ENCODE peak calls at places on chromosomes 4 and X, in five cellular contexts. U, R, J, Y and B are unnamed samples.

GRCh38 chr4:70705146-70705855 is 16.5 kb upstream of the RUFY3 start:
- DNase-seq in U (peak; percentile 56), R (peak; percentile 76), J (no peak), Y (peak; percentile 67), B (peak; percentile 34)

GRCh38 chr4:156771171-156771837 is 200.3 kb downstream of the PDGFC start:
- DNase-seq in U (peak; percentile 78), R (no peak), J (peak; percentile 55), Y (peak; percentile 80), B (peak; percentile 28)

GRCh38 chr4:1802151-1802715 is 9.1 kb downstream of the FGFR3 start:
- DNase-seq in U (peak; percentile 10), R (no peak), J (no peak), Y (peak; percentile 33), B (no peak)

GRCh38 chrX:100587846-100588245 is 3.1 kb downstream of the TNMD start:
- DNase-seq in U (no peak), R (no peak), J (no peak), Y (no peak), B (no peak)

GRCh38 chrX:134599173-134599914 is 58.9 kb downstream of the PLAC1 start:
- DNase-seq in U (peak; percentile 88), R (peak; percentile 5), J (no peak), Y (peak; percentile 89), B (no peak)

GRCh38 chrX:133670394-133670793 is 255.1 kb upstream of the GPC4 start:
- DNase-seq in U (peak; percentile 64), R (peak; percentile 5), J (no peak), Y (peak; percentile 43), B (peak; percentile 28)

GRCh38 chr4:76898385-76898692 is 395 bp upstream of the SOWAHB start:
- DNase-seq in U (no peak), R (no peak), J (no peak), Y (no peak), B (no peak)

GRCh38 chr4:78167510-78167909 is 110.4 kb downstream of the FRAS1 start:
- DNase-seq in U (no peak), R (no peak), J (no peak), Y (no peak), B (no peak)

GRCh38 chr4:133147922-133148689 is 988 bp upstream of the PCDH10 start:
- DNase-seq in U (peak; percentile 74), R (no peak), J (no peak), Y (peak; percentile 44), B (peak; percentile 48)

GRCh38 chr4:168877779-168878491 is 132.1 kb downstream of the CBR4 start:
- DNase-seq in U (no peak), R (peak; percentile 36), J (no peak), Y (peak; percentile 51), B (no peak)
- TF ChIP-seq CTCF in U (no peak), R (peak; percentile 13), J (no peak), Y (no peak), B (no peak)

DNA sequence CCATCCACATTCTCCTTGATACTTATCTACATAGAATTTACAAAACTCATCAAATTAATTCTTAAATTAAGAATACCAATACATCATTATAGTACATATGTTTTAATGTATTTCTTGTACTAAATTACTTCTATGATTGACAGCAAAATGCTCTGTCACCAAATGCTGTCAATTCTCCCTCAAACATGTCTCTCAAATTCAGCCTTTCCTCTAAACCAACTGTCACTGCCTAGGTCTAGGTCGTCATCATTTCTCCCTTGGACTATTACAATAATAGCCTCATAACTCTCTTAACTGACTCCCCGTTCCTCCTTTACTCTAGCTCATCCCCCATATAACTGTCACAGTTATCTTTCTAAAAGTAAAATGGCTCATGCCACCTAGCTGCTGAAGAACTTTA is 279.7 kb upstream of the FSTL5 start:
- DNase-seq in U (no peak), R (no peak), J (no peak), Y (no peak), B (no peak)
- H3K4me3 ChIP-seq in U (no peak overlapping the region), R (no peak overlapping the region), J (no peak overlapping the region), Y (no peak overlapping the region), B (no peak overlapping the region)

DNA sequence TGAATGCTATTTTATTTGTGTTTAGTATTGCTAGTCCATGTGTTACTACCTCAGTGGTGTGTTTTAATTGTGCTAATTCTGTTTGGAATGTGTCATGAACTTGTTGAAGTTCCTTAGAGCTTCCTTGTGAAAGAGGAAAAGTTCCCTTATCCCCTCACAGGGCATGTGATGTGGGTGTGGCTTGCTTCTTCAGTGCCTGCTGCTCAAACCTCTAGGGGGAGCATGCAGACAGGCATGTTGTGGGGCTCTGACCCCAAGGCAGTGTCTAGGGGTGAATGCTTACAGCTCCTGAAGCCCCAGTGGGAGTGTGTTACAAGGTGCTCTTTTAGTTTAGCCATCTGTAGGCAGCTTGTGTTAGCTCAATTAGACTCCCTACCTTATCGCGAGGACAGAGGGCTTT is 86.5 kb downstream of the MAGED4 start:
- DNase-seq in U (peak; percentile 2), R (no peak), J (no peak), Y (peak; percentile 7), B (no peak)
- TF ChIP-seq CTCF in U (peak; percentile 28), R (no peak), J (peak; percentile 41), Y (peak; percentile 26), B (peak; percentile 58)

GRCh38 chrX:148865237-148865636 is 364.8 kb downstream of the AFF2 start:
- DNase-seq in U (no peak), R (no peak), J (no peak), Y (no peak), B (no peak)

GRCh38 chrX:148872153-148872540 is 371.7 kb downstream of the AFF2 start:
- DNase-seq in U (peak; percentile 4), R (no peak), J (no peak), Y (peak; percentile 47), B (no peak)

GRCh38 chrX:148871422-148872152 is 371.2 kb downstream of the AFF2 start:
- DNase-seq in U (peak; percentile 73), R (peak; percentile 3), J (peak; percentile 23), Y (peak; percentile 78), B (peak; percentile 70)

GRCh38 chrX:148872881-148873280 is 372.5 kb downstream of the AFF2 start:
- DNase-seq in U (no peak), R (no peak), J (no peak), Y (no peak), B (no peak)

DNA sequence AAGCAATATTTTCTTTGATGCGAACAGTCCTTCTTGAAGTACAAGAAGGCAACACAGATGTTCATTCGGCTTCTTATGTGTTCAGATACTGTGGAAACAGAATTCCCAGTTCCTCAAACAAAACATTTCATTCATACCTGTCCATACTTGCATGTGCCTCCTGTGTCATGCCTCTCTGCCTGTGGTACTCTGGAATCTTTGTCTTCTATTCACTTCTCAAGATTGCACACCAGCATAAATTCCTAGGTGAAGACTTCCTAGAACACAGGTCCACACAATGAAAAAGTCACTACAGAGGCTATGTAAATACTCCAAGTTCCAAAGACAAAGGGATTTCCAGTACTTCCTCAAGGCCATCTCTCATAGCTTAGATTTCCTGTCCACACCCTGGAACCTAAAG is 367.2 kb downstream of the AFF2 start:
- DNase-seq in U (no peak), R (no peak), J (no peak), Y (no peak), B (no peak)
- H3K4me3 ChIP-seq in U (no peak overlapping the region), R (no peak overlapping the region), J (no peak overlapping the region), Y (no peak overlapping the region), B (no peak overlapping the region)